ENCODE peak calls at places on chromosomes 1 and 21, in nine cellular contexts. A is HCT116, F is right cardiac atrium, Q is SK-N-MC, T is heart left ventricle, R is neuronal stem cell, P is endodermal cell, N is PC-3, O is keratinocyte. V is an unnamed sample.

GRCh38 chr21:41071410-41071809 is 96.5 kb upstream of the BACE2 start:
- DNase-seq in N (peak; percentile 5), T (no peak), F (no peak), P (peak; percentile 89), R (no peak), O (no peak), A (no peak), Q (no peak), V (no peak)

GRCh38 chr1:12293416-12293815 is 63.6 kb downstream of the VPS13D start:
- DNase-seq in A (no peak), P (no peak), T (no peak), O (no peak), Q (no peak), R (no peak), F (no peak), N (no peak), V (no peak)

GRCh38 chr1:56461158-56462127 is 117.9 kb downstream of the PLPP3 start:
- DNase-seq in A (no peak), R (no peak), N (no peak), Q (no peak), T (no peak), O (no peak), P (peak; percentile 64), F (no peak), V (no peak)

GRCh38 chr21:42336065-42336464 is 14.7 kb downstream of the TFF2 start:
- DNase-seq in P (peak; percentile 80), A (no peak), R (no peak), F (no peak), Q (no peak), O (no peak), N (no peak), T (no peak), V (no peak)

GRCh38 chr1:53541761-53542550 is 82.8 kb downstream of the DMRTB1 start:
- DNase-seq in P (peak; percentile 86), F (peak; percentile 2), A (peak; percentile 13), N (peak; percentile 35), Q (no peak), T (peak; percentile 37), O (no peak), R (no peak), V (no peak)

GRCh38 chr1:244836135-244836521 is 670 bp downstream of the COX20 start:
- DNase-seq in T (no peak), R (peak; percentile 11), A (no peak), P (peak; percentile 63), Q (no peak), F (no peak), O (no peak), N (peak; percentile 50), V (no peak)

GRCh38 chr1:226545806-226546596 is 2.6 kb upstream of the STUM start:
- DNase-seq in N (no peak), O (no peak), A (no peak), R (no peak), T (no peak), P (no peak), Q (no peak), F (peak; percentile 33), V (no peak)

GRCh38 chr1:155052412-155053400 is 1.6 kb downstream of the ADAM15 start:
- DNase-seq in N (peak; percentile 51), O (no peak), R (no peak), T (peak; percentile 74), A (no peak), F (peak; percentile 79), P (peak; percentile 59), Q (no peak), V (no peak)

GRCh38 chr1:36014722-36015220 is 69.1 kb upstream of the TEKT2 start:
- DNase-seq in O (no peak), R (no peak), F (no peak), P (no peak), A (no peak), Q (no peak), T (no peak), N (no peak), V (no peak)

GRCh38 chr1:82923957-82924356 is 1075.0 kb downstream of the TTLL7 start:
- DNase-seq in R (no peak), F (no peak), Q (no peak), P (no peak), A (no peak), N (no peak), O (no peak), T (no peak), V (no peak)
- H3K27ac ChIP-seq in R (no peak overlapping the region), F (no peak overlapping the region), Q (no peak overlapping the region), P (no peak overlapping the region), A (no peak overlapping the region), N (no peak overlapping the region), O (no peak overlapping the region), T (no peak overlapping the region), V (no peak overlapping the region)

GRCh38 chr1:51875836-51876235 is 2.7 kb downstream of the NRDC start:
- DNase-seq in P (no peak), A (no peak), N (no peak), T (no peak), R (no peak), F (no peak), Q (no peak), O (no peak), V (no peak)
- H3K27ac ChIP-seq in P (no peak overlapping the region), A (no peak overlapping the region), N (no peak overlapping the region), T (no peak overlapping the region), R (no peak overlapping the region), F (no peak overlapping the region), Q (no peak overlapping the region), O (no peak overlapping the region), V (no peak overlapping the region)

DNA sequence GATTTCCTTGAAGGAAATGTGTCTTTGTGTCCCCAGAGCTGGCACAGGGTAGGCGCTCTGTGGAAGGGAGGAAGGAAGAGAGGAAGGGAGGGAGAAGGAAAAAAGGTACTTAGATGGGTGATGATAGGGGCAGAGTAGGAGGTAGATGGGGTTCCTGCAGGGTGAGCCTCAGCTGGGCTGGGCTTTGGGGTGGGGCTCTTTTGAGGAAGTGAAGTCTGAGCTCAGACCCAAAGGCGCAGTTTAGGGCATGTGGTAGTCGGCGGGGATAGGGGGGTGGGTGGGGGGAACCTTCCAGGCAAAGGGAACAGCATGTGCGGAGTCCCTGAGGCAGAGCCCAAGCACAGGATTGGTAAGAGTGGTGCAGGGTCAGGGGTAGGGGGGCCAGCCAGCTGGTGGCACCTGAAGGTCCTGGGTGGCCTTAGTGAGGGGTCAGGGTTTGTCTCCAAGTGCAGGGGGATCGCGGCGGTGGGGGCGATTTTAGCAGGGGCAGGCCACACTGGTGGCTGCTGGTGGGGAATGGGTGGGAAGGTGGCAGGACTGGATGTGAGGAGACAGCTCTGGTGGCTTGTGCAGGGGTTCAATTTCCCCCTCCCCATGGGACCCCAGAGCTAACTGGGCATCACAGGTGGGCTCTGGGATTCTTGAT is 8.4 kb upstream of the HTR6 start:
- DNase-seq in P (no peak), O (no peak), R (no peak), A (no peak), Q (no peak), F (no peak), T (peak; percentile 40), N (no peak), V (no peak)
- H3K27ac ChIP-seq in P (no peak overlapping the region), O (no peak overlapping the region), R (no peak overlapping the region), A (no peak overlapping the region), Q (no peak overlapping the region), F (no peak overlapping the region), T (no peak overlapping the region), N (no peak overlapping the region), V (no peak overlapping the region)

DNA sequence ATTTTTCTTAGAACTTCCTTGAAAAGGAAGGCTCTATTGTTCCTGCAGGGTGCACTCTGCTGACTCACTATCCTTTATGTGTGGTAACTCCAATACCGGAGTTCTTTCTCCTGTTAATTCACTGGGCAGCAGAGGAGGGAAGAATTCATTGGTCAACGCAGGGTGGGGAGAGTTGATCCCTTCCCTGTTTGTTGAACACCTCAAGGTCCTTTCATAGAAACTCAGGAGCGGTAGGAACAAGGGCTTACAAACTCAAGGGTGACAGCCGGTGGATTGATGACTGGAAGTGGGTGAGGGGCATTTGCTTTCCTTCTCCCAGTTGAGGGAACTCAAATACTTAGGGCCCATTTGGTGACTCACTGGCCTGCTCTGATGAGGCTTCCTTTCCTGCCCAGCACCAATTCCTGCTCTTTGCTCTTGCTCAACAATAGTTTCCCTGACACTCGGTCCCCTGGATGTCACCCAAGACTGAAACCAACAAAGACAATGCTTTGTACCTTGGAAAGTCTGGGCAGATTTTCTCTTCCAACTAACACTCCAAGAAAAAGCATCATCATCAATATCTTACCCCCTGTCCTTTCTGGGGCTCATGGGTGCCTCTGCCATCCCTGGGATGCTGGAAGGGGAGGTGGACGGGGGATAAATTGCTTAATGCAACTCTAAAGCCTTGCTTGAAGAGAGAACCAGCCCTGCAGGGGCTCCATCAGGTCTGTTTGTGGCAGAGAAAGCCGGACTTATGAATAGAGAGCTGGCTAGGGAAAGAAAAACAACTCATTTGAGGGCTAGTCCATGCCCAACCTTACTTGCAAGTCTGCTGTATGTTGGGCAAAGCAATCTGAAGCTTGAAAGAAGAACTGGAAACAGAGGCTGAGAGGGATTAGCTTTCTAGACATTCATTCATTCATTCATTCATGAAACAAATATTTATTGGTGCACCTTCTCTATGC is 9.3 kb downstream of the SLC26A9 start:
- DNase-seq in O (no peak), F (no peak), N (peak; percentile 78), P (no peak), T (no peak), Q (no peak), R (no peak), A (no peak), V (peak; percentile 65)
- H3K27ac ChIP-seq in O (no peak overlapping the region), F (no peak overlapping the region), N (peak overlapping the region; percentile 80), P (no peak overlapping the region), T (no peak overlapping the region), Q (no peak overlapping the region), R (peak overlapping the region; percentile 12), A (no peak overlapping the region), V (peak overlapping the region; percentile 72)